ENCODE peak calls at places on chromosome 1, in ten cellular contexts. Z, L, N, Q, B, V, H, Y, J and W are unnamed samples.

GRCh38 chr1:165516469-165516868 is 27.3 kb upstream of the LRRC52 start:
- DNase-seq in N (no peak), Q (no peak), H (no peak), V (no peak), Y (no peak), Z (no peak), L (no peak), J (no peak), B (no peak), W (no peak)

GRCh38 chr1:205739348-205740160 is 10.4 kb downstream of the NUCKS1 start:
- DNase-seq in L (no peak), Y (peak; percentile 62), Z (peak; percentile 53), B (peak; percentile 69), V (no peak), N (no peak), Q (no peak), J (no peak), H (no peak), W (no peak)

GRCh38 chr1:155011437-155011907 is 8.9 kb downstream of the ZBTB7B start:
- DNase-seq in L (no peak), J (no peak), Z (no peak), B (no peak), Q (no peak), N (no peak), Y (no peak), V (no peak), H (no peak), W (no peak)

GRCh38 chr1:203906932-203907331 is 45.5 kb downstream of the SNRPE start:
- DNase-seq in Z (peak; percentile 75), H (no peak), Y (peak; percentile 94), V (no peak), Q (no peak), N (no peak), B (peak; percentile 94), L (no peak), J (no peak), W (no peak)

GRCh38 chr1:209086486-209087192 is 496.9 kb upstream of the CAMK1G start:
- DNase-seq in V (no peak), Y (no peak), Z (no peak), L (no peak), J (no peak), Q (no peak), N (no peak), H (no peak), B (peak; percentile 52), W (no peak)

GRCh38 chr1:3097861-3098260 is 28.9 kb downstream of the PRDM16 start:
- DNase-seq in N (peak; percentile 35), B (no peak), L (no peak), H (no peak), Y (no peak), V (no peak), Z (no peak), J (no peak), Q (no peak), W (no peak)

GRCh38 chr1:109137959-109138757 is 24.2 kb downstream of the ELAPOR1 start:
- DNase-seq in B (no peak), N (no peak), Z (no peak), J (no peak), H (no peak), Y (no peak), L (no peak), Q (no peak), V (no peak), W (no peak)

GRCh38 chr1:41843378-41843777 is 75.3 kb downstream of the HIVEP3 start:
- DNase-seq in J (no peak), Q (no peak), H (no peak), L (no peak), V (no peak), Z (no peak), B (peak; percentile 88), N (no peak), Y (peak; percentile 75), W (no peak)

GRCh38 chr1:157992031-157992568 is 1.3 kb upstream of the KIRREL1 start:
- DNase-seq in V (peak; percentile 39), J (peak; percentile 85), B (peak; percentile 48), Z (peak; percentile 69), N (peak; percentile 74), L (peak; percentile 74), Y (peak; percentile 84), H (peak; percentile 13), Q (peak; percentile 63), W (no peak)

GRCh38 chr1:63779338-63779819 is 5.6 kb downstream of the ROR1 start:
- DNase-seq in Q (no peak), B (no peak), Y (no peak), J (no peak), L (no peak), N (no peak), V (no peak), H (no peak), Z (no peak), W (no peak)

GRCh38 chr1:61742620-61743431 is 546 bp downstream of the PATJ start:
- DNase-seq in V (no peak), Y (peak; percentile 74), B (peak; percentile 56), H (no peak), Q (peak; percentile 40), J (peak; percentile 84), Z (peak; percentile 42), L (peak; percentile 36), N (peak; percentile 59), W (no peak)

GRCh38 chr1:14296795-14297194 is 301.7 kb upstream of the KAZN start:
- DNase-seq in B (peak; percentile 84), Z (no peak), H (no peak), L (no peak), Y (peak; percentile 10), J (no peak), N (no peak), Q (no peak), V (no peak), W (no peak)

GRCh38 chr1:156957634-156958033 is 37.2 kb downstream of the LRRC71 start:
- DNase-seq in Y (no peak), J (no peak), Q (no peak), H (no peak), Z (no peak), N (no peak), L (no peak), B (no peak), V (no peak), W (no peak)

GRCh38 chr1:5393591-5393990 is 598.6 kb downstream of the NPHP4 start:
- DNase-seq in Y (no peak), B (no peak), H (no peak), Q (no peak), J (no peak), V (no peak), Z (no peak), L (no peak), N (no peak), W (no peak)

DNA sequence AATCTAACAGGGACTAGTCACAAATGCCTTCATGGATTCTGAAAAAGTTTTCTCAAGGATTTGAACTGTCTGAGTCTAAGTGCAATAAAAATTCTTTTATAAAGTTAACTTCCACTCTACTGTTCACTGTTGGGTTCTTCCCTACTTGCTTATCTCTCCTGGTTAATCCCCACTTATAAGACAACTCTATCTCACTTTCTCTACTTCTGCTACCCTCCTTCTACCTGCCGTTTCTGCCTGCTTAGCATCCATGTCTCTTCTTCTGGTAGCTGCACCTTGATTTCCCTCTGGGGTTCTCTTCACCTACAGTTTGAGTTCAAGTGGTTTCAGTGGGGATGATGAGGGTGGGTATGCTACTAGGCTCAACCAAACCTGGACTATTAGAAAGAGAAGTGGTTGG is 6.0 kb downstream of the TSHB start:
- DNase-seq in B (no peak), V (no peak), Q (no peak), H (no peak), Z (no peak), N (no peak), L (no peak), Y (no peak), J (no peak), W (no peak)
- H3K27ac ChIP-seq in B (no peak overlapping the region), V (no peak overlapping the region), Q (no peak overlapping the region), H (no peak overlapping the region), Z (no peak overlapping the region), N (no peak overlapping the region), L (no peak overlapping the region), Y (no peak overlapping the region), J (no peak overlapping the region), W (no peak overlapping the region)

GRCh38 chr1:185694081-185694480 is 40.1 kb upstream of the HMCN1 start:
- DNase-seq in V (peak; percentile 9), J (no peak), H (peak; percentile 43), Q (no peak), B (no peak), Z (no peak), L (no peak), Y (no peak), N (no peak), W (no peak)
- H3K27ac ChIP-seq in V (peak overlapping the region; percentile 38), J (no peak overlapping the region), H (peak overlapping the region; percentile 81), Q (no peak overlapping the region), B (no peak overlapping the region), Z (no peak overlapping the region), L (no peak overlapping the region), Y (no peak overlapping the region), N (peak overlapping the region; percentile 68), W (peak overlapping the region; percentile 45)

GRCh38 chr1:226210571-226211176 is 12.8 kb upstream of the MIXL1 start:
- DNase-seq in L (no peak), Y (no peak), V (no peak), N (no peak), B (no peak), H (no peak), Q (no peak), J (no peak), Z (no peak), W (no peak)
- H3K27ac ChIP-seq in L (no peak overlapping the region), Y (no peak overlapping the region), V (no peak overlapping the region), N (no peak overlapping the region), B (no peak overlapping the region), H (no peak overlapping the region), Q (no peak overlapping the region), J (no peak overlapping the region), Z (no peak overlapping the region), W (no peak overlapping the region)

GRCh38 chr1:232599178-232600041 is 30.5 kb downstream of the SIPA1L2 start:
- DNase-seq in H (no peak), B (no peak), Z (no peak), Y (peak; percentile 12), L (no peak), J (no peak), N (no peak), V (no peak), Q (no peak), W (no peak)

GRCh38 chr1:232596666-232597303 is 33.1 kb downstream of the SIPA1L2 start:
- DNase-seq in J (no peak), Y (no peak), N (no peak), B (no peak), H (no peak), Q (no peak), V (no peak), Z (no peak), L (no peak), W (no peak)

GRCh38 chr1:232598133-232598532 is 31.8 kb downstream of the SIPA1L2 start:
- DNase-seq in Y (no peak), J (no peak), Q (no peak), B (no peak), H (no peak), V (no peak), L (no peak), N (no peak), Z (no peak), W (no peak)

GRCh38 chr1:232598837-232599177 is 31.1 kb downstream of the SIPA1L2 start:
- DNase-seq in H (no peak), Z (no peak), J (no peak), N (no peak), B (no peak), V (no peak), L (no peak), Y (no peak), Q (no peak), W (no peak)

DNA sequence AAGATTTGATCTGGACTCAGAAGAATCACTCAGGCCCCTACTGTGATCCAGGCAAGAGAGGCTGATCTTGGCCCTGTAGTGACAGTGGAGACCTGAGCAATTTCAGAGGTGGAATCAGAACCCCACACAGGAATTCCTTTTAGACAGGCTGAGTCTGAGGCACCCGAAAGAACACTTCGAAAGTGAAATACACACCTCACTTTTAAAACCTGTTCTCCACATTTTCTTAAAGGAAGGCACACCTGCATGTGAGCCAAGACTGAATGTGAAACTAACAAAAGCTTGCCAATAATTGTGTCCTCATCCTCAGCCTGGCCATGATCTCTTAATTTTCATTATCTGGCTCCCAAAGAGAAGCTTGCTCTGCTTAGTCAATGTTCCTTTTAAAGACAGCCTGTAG is 32.2 kb downstream of the SIPA1L2 start:
- DNase-seq in Y (no peak), B (no peak), Q (no peak), Z (no peak), H (no peak), N (no peak), L (no peak), J (no peak), V (no peak), W (no peak)
- H3K27ac ChIP-seq in Y (no peak overlapping the region), B (no peak overlapping the region), Q (no peak overlapping the region), Z (no peak overlapping the region), H (no peak overlapping the region), N (peak overlapping the region; percentile 29), L (no peak overlapping the region), J (no peak overlapping the region), V (no peak overlapping the region), W (no peak overlapping the region)